ENCODE peak calls at places on chromosomes 5 and 9, in five cellular contexts. U, N, O, L and R are unnamed samples.

GRCh38 chr5:127176769-127177168 is 103.5 kb upstream of the C5orf63 start:
- DNase-seq in U (no peak), N (no peak), O (no peak), L (no peak), R (no peak)

GRCh38 chr9:38067892-38068615 is 973 bp downstream of the SHB start:
- DNase-seq in L (no peak), N (no peak), U (no peak), O (no peak), R (no peak)

GRCh38 chr5:37786855-37787254 is 53.0 kb downstream of the GDNF start:
- DNase-seq in U (peak; percentile 85), N (peak; percentile 90), L (no peak), O (no peak), R (peak; percentile 90)

GRCh38 chr9:99431103-99431502 is 209.0 kb downstream of the SEC61B start:
- DNase-seq in O (no peak), U (peak; percentile 66), N (peak; percentile 78), L (no peak), R (peak; percentile 79)

GRCh38 chr9:69822091-69822750 is 1.6 kb downstream of the CFAP95 start:
- DNase-seq in N (peak; percentile 59), L (no peak), U (peak; percentile 81), O (no peak), R (peak; percentile 79)

GRCh38 chr9:21813575-21814473 is 11.4 kb downstream of the MTAP start:
- DNase-seq in O (peak; percentile 67), N (peak; percentile 78), L (peak; percentile 32), U (peak; percentile 86), R (peak; percentile 88)

GRCh38 chr5:168089201-168089887 is 202.1 kb upstream of the WWC1 start:
- DNase-seq in O (no peak), U (no peak), L (no peak), N (no peak), R (no peak)

GRCh38 chr9:123251324-123251723 is 17.1 kb downstream of the STRBP start:
- DNase-seq in O (no peak), L (no peak), U (no peak), N (no peak), R (no peak)

GRCh38 chr5:109882546-109882945 is 192.8 kb downstream of the MAN2A1 start:
- DNase-seq in L (no peak), U (no peak), O (no peak), N (no peak), R (no peak)

GRCh38 chr5:133873936-133874585 is 94.4 kb downstream of the C5orf15 start:
- DNase-seq in U (peak; percentile 29), L (no peak), O (no peak), N (peak; percentile 73), R (peak; percentile 88)

GRCh38 chr5:149775785-149776184 is 45.7 kb downstream of the PPARGC1B start:
- DNase-seq in N (no peak), L (no peak), O (no peak), U (no peak), R (peak; percentile 40)

GRCh38 chr9:97640290-97640689 is 6.7 kb downstream of the NCBP1 start:
- DNase-seq in L (no peak), U (peak; percentile 50), N (no peak), O (no peak), R (no peak)

GRCh38 chr5:38891563-38891962 is 45.8 kb downstream of the OSMR start:
- DNase-seq in O (no peak), U (no peak), L (no peak), N (no peak), R (no peak)

GRCh38 chr9:73037613-73038012 is 84.8 kb upstream of the ALDH1A1 start:
- DNase-seq in L (no peak), N (peak; percentile 45), O (no peak), U (no peak), R (peak; percentile 41)

GRCh38 chr5:101306391-101307137 is 403.5 kb upstream of the ST8SIA4 start:
- DNase-seq in N (peak; percentile 25), L (no peak), O (no peak), U (no peak), R (peak; percentile 6)

GRCh38 chr5:93620487-93621339 is 37.7 kb downstream of the NR2F1 start:
- DNase-seq in N (peak; percentile 74), U (peak; percentile 68), O (peak; percentile 72), L (peak; percentile 26), R (peak; percentile 63)

GRCh38 chr5:79798892-79799590 is 109.4 kb downstream of the CMYA5 start:
- DNase-seq in L (no peak), U (no peak), N (no peak), O (no peak), R (no peak)

GRCh38 chr9:110180713-110181434 is 27.1 kb downstream of the C9orf152 start:
- DNase-seq in U (peak; percentile 80), L (no peak), O (no peak), N (peak; percentile 79), R (peak; percentile 90)

GRCh38 chr9:76607730-76608475 is 148.9 kb downstream of the GCNT1 start:
- DNase-seq in N (no peak), O (no peak), U (no peak), L (no peak), R (no peak)

GRCh38 chr9:109027176-109027575 is 13.9 kb upstream of the CTNNAL1 start:
- DNase-seq in N (peak; percentile 35), L (no peak), O (no peak), U (peak; percentile 14), R (no peak)

GRCh38 chr5:102663771-102664530 is 91.2 kb upstream of the PAM start:
- DNase-seq in L (no peak), U (no peak), N (peak; percentile 53), O (no peak), R (peak; percentile 14)

GRCh38 chr9:109182940-109183798 is 16.1 kb upstream of the FRRS1L start:
- DNase-seq in N (peak; percentile 35), L (no peak), O (peak; percentile 58), U (peak; percentile 15), R (peak; percentile 24)

GRCh38 chr5:139268364-139269202 is 25.0 kb upstream of the MATR3 start:
- DNase-seq in L (no peak), O (no peak), N (no peak), U (no peak), R (no peak)

DNA sequence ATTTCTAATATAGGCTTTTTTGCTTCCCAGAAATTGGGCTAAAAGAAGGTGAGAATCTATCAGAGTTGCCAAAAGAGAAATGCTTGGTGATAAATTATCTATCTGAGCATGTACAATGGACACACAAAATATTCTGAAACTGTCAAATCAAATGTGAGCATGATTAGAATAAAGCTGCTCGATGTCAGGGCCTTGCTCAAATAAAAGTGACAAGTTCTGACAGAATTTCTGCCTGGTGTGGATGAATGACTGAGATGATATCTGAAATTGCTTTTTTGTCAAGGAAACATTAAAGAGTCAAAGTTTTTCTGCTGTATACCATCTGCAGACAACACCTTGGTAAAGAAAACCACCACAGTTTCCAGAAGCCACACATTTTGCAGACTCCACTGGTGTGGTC is 128.8 kb downstream of the GABRG2 start:
- DNase-seq in O (no peak), N (no peak), U (no peak), L (no peak), R (no peak)
- TF ChIP-seq CTCF in O (no peak), N (no peak), U (no peak), L (no peak), R (no peak)

GRCh38 chr5:96431376-96432244 is 1.4 kb downstream of the PCSK1 start:
- DNase-seq in L (no peak), U (peak; percentile 35), O (no peak), N (peak; percentile 79), R (peak; percentile 95)
- H3K4me3 ChIP-seq in L (no peak overlapping the region), U (no peak overlapping the region), O (no peak overlapping the region), N (no peak overlapping the region), R (peak overlapping the region; percentile 30)

GRCh38 chr9:33223696-33224095 is 16.3 kb upstream of the SPINK4 start:
- DNase-seq in N (no peak), U (no peak), L (no peak), O (no peak), R (peak; percentile 18)
- TF ChIP-seq CTCF in N (peak; percentile 12), U (peak; percentile 31), L (no peak), O (no peak), R (peak; percentile 15)

GRCh38 chr9:128070874-128071273 is 2.8 kb downstream of the SLC25A25 start:
- DNase-seq in O (no peak), L (no peak), N (no peak), U (no peak), R (no peak)
- H3K4me3 ChIP-seq in O (no peak overlapping the region), L (no peak overlapping the region), N (no peak overlapping the region), U (no peak overlapping the region), R (peak overlapping the region; percentile 6)

DNA sequence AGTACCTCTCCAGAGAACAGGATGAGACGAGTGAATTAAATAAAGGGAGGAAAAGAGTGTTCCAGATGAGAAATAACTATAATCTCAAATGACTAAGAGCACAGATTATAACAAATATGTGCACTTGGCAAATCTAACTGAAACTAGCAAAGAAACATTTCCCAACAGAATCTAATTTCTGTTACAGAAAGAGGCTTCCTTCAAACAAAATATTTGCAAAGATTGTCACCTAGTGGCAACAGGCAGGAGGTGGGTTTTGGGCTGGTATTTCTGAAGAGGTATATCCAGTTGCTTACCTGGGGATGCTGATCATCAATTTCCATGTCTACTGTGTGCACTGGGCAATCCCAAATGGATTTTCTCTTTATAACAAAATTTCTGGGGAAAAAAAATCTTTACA is 5.6 kb upstream of the SPDL1 start:
- DNase-seq in U (no peak), O (no peak), L (no peak), N (peak; percentile 59), R (peak; percentile 70)
- TF ChIP-seq CTCF in U (peak; percentile 35), O (no peak), L (no peak), N (peak; percentile 30), R (peak; percentile 80)

DNA sequence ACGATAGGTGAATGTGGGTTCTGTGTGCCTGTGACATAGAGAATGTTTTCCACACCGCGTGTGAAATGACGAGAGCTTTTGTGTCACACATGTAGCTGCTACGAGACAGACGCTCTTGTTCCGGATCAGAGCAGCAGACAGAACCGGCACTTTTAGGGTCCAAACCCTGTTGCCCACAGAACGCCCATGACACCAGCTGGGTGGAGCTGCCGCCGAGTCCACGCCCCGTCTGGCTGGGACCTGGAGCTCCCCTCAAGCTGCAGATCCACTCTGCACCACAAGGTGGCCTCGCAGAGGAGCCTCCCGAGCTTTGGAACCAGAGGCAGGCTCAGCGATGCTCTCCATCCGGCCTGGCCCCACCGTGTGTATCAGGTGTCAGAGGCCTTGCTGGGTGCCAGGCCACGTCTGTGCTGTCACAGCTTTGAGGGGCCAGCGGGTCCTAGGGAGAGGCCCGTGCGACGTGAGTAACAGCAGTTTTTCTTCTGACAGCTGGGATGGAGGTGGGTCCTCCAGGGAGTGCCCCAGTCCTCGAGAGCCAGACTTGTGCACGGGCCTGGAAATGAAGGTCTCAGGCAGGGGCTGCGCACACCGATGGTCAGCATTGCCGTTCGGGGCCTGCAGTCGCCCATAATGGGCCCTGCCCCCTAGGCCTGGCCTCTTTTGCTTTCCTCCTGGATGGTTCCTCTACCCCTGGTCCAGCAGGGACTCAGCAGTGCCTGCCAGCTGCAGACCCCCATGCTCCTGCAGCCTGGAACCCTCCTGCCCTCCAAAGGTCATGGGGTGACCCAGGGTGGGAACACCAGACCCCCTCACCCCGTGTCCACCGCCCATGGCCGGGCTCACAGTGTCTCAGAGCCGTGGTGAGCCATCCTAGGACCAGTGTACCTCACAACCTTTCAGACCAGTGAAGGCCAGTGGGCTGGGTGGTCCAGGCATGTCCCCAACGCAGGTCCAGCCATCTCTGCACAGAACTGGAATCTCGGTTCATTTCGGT is 2.5 kb upstream of the LRRC14B start:
- DNase-seq in L (peak; percentile 80), U (peak; percentile 77), N (peak; percentile 64), O (peak; percentile 88), R (peak; percentile 79)
- H3K4me3 ChIP-seq in L (no peak overlapping the region), U (no peak overlapping the region), N (no peak overlapping the region), O (no peak overlapping the region), R (peak overlapping the region; percentile 10)

GRCh38 chr5:163890211-163890610 is 384.8 kb downstream of the MAT2B start:
- DNase-seq in O (no peak), L (no peak), N (peak; percentile 72), U (peak; percentile 12), R (peak; percentile 4)
- TF ChIP-seq CTCF in O (no peak), L (no peak), N (no peak), U (no peak), R (no peak)